ENCODE peak calls at places on chromosomes 4 and X, in six cellular contexts. P is progenitor cell of endocrine pancreas, K is mucosa of gallbladder, A is RCC 7860, V is neuronal stem cell, O is WERI-Rb-1. B is an unnamed sample.

GRCh38 chr4:109462802-109463201 is 29.2 kb downstream of the SEC24B start:
- DNase-seq in K (no peak), A (no peak), V (no peak), O (no peak), P (no peak), B (no peak)

GRCh38 chr4:184814686-184815045 is 11.1 kb downstream of the ACSL1 start:
- DNase-seq in O (no peak), K (no peak), P (no peak), V (no peak), A (no peak), B (peak; percentile 55)

GRCh38 chrX:108020631-108021030 is 24.2 kb upstream of the VSIG1 start:
- DNase-seq in A (no peak), K (no peak), O (no peak), V (no peak), P (no peak), B (no peak)

GRCh38 chrX:9844936-9845573 is 58.8 kb downstream of the SHROOM2 start:
- DNase-seq in O (no peak), K (no peak), V (no peak), P (no peak), A (no peak), B (no peak)

GRCh38 chr4:54473077-54473545 is 184.6 kb upstream of the KIT start:
- DNase-seq in K (no peak), P (no peak), V (no peak), O (no peak), A (no peak), B (no peak)

GRCh38 chrX:103624111-103624510 is 4.7 kb upstream of the TCEAL1 start:
- DNase-seq in O (no peak), A (no peak), K (no peak), V (no peak), P (no peak), B (no peak)

GRCh38 chr4:48017108-48017527 is 546 bp downstream of the NIPAL1 start:
- DNase-seq in V (peak; percentile 21), K (no peak), A (peak; percentile 33), O (peak; percentile 45), P (peak; percentile 69), B (peak; percentile 77)

GRCh38 chr4:88010921-88011320 is 3.5 kb downstream of the PKD2 start:
- DNase-seq in O (no peak), K (no peak), P (no peak), A (no peak), V (no peak), B (peak; percentile 26)

GRCh38 chrX:69142688-69143239 is 22.5 kb downstream of the PJA1 start:
- DNase-seq in O (no peak), P (no peak), V (no peak), K (no peak), A (no peak), B (no peak)

B was measured in hepatic stellate cell.